ENCODE peak calls at places on chromosomes 13 and 19, in six cellular contexts. M is ovary; S is M059J; J is AG09309; U is cardiac fibroblast; Q is stimulated activated CD8-positive, alpha-beta memory T cell treated with anti-CD3 and anti-CD28 coated beads, Interleukin-4, amount 100 ng/mL, for 1 hour. F is an unnamed sample.

GRCh38 chr13:41402695-41403511 is 54.4 kb upstream of the RGCC start:
- DNase-seq in M (no peak), S (no peak), J (no peak), U (no peak), Q (no peak), F (no peak)

GRCh38 chr13:101242720-101243119 is 173.6 kb downstream of the NALCN start:
- DNase-seq in M (no peak), S (no peak), J (no peak), U (peak), Q (no peak), F (no peak)

GRCh38 chr13:73936001-73936400 is 198.2 kb downstream of the KLF12 start:
- DNase-seq in M (no peak), S (no peak), J (no peak), U (peak), Q (no peak), F (no peak)

GRCh38 chr19:850221-850978 is 1.7 kb upstream of the ELANE start:
- DNase-seq in M (peak), S (peak), J (peak), U (peak), Q (no peak), F (peak)

GRCh38 chr13:97125051-97125809 is 96.9 kb upstream of the MBNL2 start:
- DNase-seq in M (peak), S (peak), J (no peak), U (peak), Q (no peak), F (peak)

GRCh38 chr13:62799038-62799535 is 1383.4 kb upstream of the PCDH20 start:
- DNase-seq in M (no peak), S (no peak), J (no peak), U (no peak), Q (no peak), F (no peak)

GRCh38 chr13:40145139-40145538 is 489.7 kb downstream of the COG6 start:
- DNase-seq in M (no peak), S (no peak), J (no peak), U (no peak), Q (no peak), F (no peak)

GRCh38 chr19:55552206-55552605 is 6.9 kb upstream of the SBK3 start:
- DNase-seq in M (no peak), S (no peak), J (no peak), U (no peak), Q (no peak), F (no peak)

GRCh38 chr19:39146091-39146490 is 20.5 kb downstream of the PAK4 start:
- DNase-seq in M (no peak), S (no peak), J (no peak), U (no peak), Q (no peak), F (no peak)

GRCh38 chr13:20191902-20192469 is 752 bp downstream of the GJB2 start:
- DNase-seq in M (no peak), S (peak), J (no peak), U (no peak), Q (no peak), F (peak)

GRCh38 chr19:21269813-21270212 is 59.4 kb downstream of the ZNF708 start:
- DNase-seq in M (no peak), S (no peak), J (no peak), U (no peak), Q (no peak), F (peak)

GRCh38 chr19:13640611-13641010 is 123.7 kb upstream of the MRI1 start:
- DNase-seq in M (no peak), S (peak), J (no peak), U (no peak), Q (no peak), F (no peak)

GRCh38 chr19:49231804-49232203 is 74.2 kb downstream of the TRPM4 start:
- DNase-seq in M (no peak), S (no peak), J (no peak), U (no peak), Q (no peak), F (no peak)

GRCh38 chr19:15425321-15425950 is 6.6 kb upstream of the AKAP8L start:
- DNase-seq in M (no peak), S (no peak), J (no peak), U (no peak), Q (no peak), F (no peak)

GRCh38 chr13:99320693-99321481 is 13.7 kb upstream of the GPR183 start:
- DNase-seq in M (no peak), S (peak), J (peak), U (peak), Q (no peak), F (no peak)

GRCh38 chr19:29535984-29536508 is 10.3 kb downstream of the VSTM2B start:
- DNase-seq in M (no peak), S (no peak), J (no peak), U (no peak), Q (no peak), F (no peak)

GRCh38 chr13:35055705-35056104 is 113.6 kb downstream of the NBEA start:
- DNase-seq in M (no peak), S (no peak), J (no peak), U (no peak), Q (no peak), F (no peak)

GRCh38 chr13:80047406-80047805 is 293.5 kb downstream of the SPRY2 start:
- DNase-seq in M (no peak), S (peak), J (peak), U (peak), Q (no peak), F (no peak)

GRCh38 chr19:33390908-33391630 is 17.6 kb downstream of the CEBPG start:
- DNase-seq in M (peak), S (no peak), J (no peak), U (no peak), Q (no peak), F (no peak)

GRCh38 chr13:65057986-65058385 is 2172.2 kb downstream of the PCDH9 start:
- DNase-seq in M (no peak), S (no peak), J (no peak), U (no peak), Q (no peak), F (no peak)

GRCh38 chr19:2814426-2814825 is 5.2 kb upstream of the ZNF554 start:
- DNase-seq in M (no peak), S (no peak), J (no peak), U (no peak), Q (no peak), F (no peak)

GRCh38 chr19:58086825-58087710 is 11.0 kb downstream of the ZSCAN18 start:
- DNase-seq in M (no peak), S (no peak), J (no peak), U (no peak), Q (no peak), F (no peak)

GRCh38 chr19:9321338-9321737 is 2.6 kb upstream of the ZNF559 start:
- DNase-seq in M (no peak), S (no peak), J (no peak), U (no peak), Q (no peak), F (no peak)

GRCh38 chr19:28495046-28495445 is 717.9 kb downstream of the UQCRFS1 start:
- DNase-seq in M (no peak), S (no peak), J (no peak), U (peak), Q (no peak), F (no peak)

GRCh38 chr13:80473695-80474094 is 132.8 kb upstream of the SPRY2 start:
- DNase-seq in M (no peak), S (no peak), J (no peak), U (peak), Q (no peak), F (no peak)

GRCh38 chr13:85738696-85739320 is 60.4 kb downstream of the SLITRK6 start:
- DNase-seq in M (no peak), S (no peak), J (no peak), U (no peak), Q (no peak), F (no peak)

GRCh38 chr13:93951153-93951552 is 528.3 kb downstream of the DCT start:
- DNase-seq in M (no peak), S (no peak), J (no peak), U (peak), Q (no peak), F (no peak)

GRCh38 chr19:14070268-14071050 is 2.1 kb upstream of the MISP3 start:
- DNase-seq in M (no peak), S (no peak), J (no peak), U (no peak), Q (no peak), F (no peak)

GRCh38 chr13:28136916-28137315 is 1.4 kb upstream of the PAN3 start:
- DNase-seq in M (no peak), S (no peak), J (no peak), U (no peak), Q (no peak), F (no peak)

GRCh38 chr13:36673838-36674326 is at the start of gene SERTM1:
- DNase-seq in M (peak), S (no peak), J (no peak), U (peak), Q (no peak), F (peak)